ENCODE peak calls at places on chromosomes 12 and 14, in six cellular contexts. E is GM12878, C is H1, Z is GM12891, U is K562, X is HepG2. W is an unnamed sample.

GRCh38 chr14:61561144-61561543 is 134.2 kb upstream of the HIF1A start:
- DNase-seq in E (no peak), C (no peak), Z (no peak), U (peak; percentile 11), X (peak; percentile 42), W (no peak)

GRCh38 chr12:128840862-128841468 is 12.3 kb upstream of the GLT1D1 start:
- DNase-seq in E (no peak), C (no peak), Z (no peak), U (no peak), X (no peak), W (no peak)

GRCh38 chr12:8499616-8500015 is 13.7 kb upstream of the CLEC4D start:
- DNase-seq in E (no peak), C (no peak), Z (no peak), U (no peak), X (no peak), W (no peak)

GRCh38 chr14:78997811-78998210 is 827.6 kb downstream of the NRXN3 start:
- DNase-seq in E (no peak), C (no peak), Z (no peak), U (no peak), X (no peak), W (no peak)

GRCh38 chr14:91869556-91869955 is 2.2 kb upstream of the TC2N start:
- DNase-seq in E (no peak), C (no peak), Z (no peak), U (no peak), X (peak; percentile 12), W (no peak)

GRCh38 chr12:122523846-122524718 is 2.7 kb downstream of the RSRC2 start:
- DNase-seq in E (no peak), C (no peak), Z (no peak), U (no peak), X (no peak), W (no peak)

GRCh38 chr14:25477699-25478098 is 427.8 kb upstream of the STXBP6 start:
- DNase-seq in E (no peak), C (no peak), Z (no peak), U (no peak), X (no peak), W (no peak)

GRCh38 chr12:25810683-25811082 is 147.8 kb upstream of the RASSF8 start:
- DNase-seq in E (no peak), C (no peak), Z (no peak), U (no peak), X (no peak), W (no peak)

GRCh38 chr12:28104893-28105864 is 85.1 kb upstream of the CCDC91 start:
- DNase-seq in E (no peak), C (no peak), Z (no peak), U (no peak), X (no peak), W (no peak)

GRCh38 chr12:88934163-88934747 is 354.0 kb upstream of the KITLG start:
- DNase-seq in E (no peak), C (no peak), Z (no peak), U (no peak), X (no peak), W (no peak)

GRCh38 chr12:544941-545635 is 85.3 kb downstream of the B4GALNT3 start:
- DNase-seq in E (no peak), C (no peak), Z (no peak), U (no peak), X (no peak), W (no peak)

GRCh38 chr14:90450667-90451066 is 53.8 kb downstream of the CALM1 start:
- DNase-seq in E (no peak), C (no peak), Z (no peak), U (no peak), X (no peak), W (no peak)

GRCh38 chr12:32544893-32545292 is 134.2 kb upstream of the DNM1L start:
- DNase-seq in E (no peak), C (no peak), Z (no peak), U (no peak), X (no peak), W (no peak)

GRCh38 chr12:106980944-106981343 is 6.0 kb downstream of the MTERF2 start:
- DNase-seq in E (no peak), C (no peak), Z (no peak), U (no peak), X (no peak), W (no peak)

GRCh38 chr12:124130717-124131670 is 158.0 kb downstream of the ZNF664 start:
- DNase-seq in E (peak; percentile 67), C (peak; percentile 62), Z (no peak), U (no peak), X (peak; percentile 89), W (no peak)

GRCh38 chr12:34208331-34209258 is 186.3 kb downstream of the ALG10 start:
- DNase-seq in E (no peak), C (no peak), Z (no peak), U (no peak), X (no peak), W (no peak)

GRCh38 chr14:23160924-23161522 is 22.4 kb downstream of the SLC7A8 start:
- DNase-seq in E (no peak), C (no peak), Z (no peak), U (peak; percentile 68), X (no peak), W (no peak)

GRCh38 chr12:78293039-78293686 is 462.5 kb downstream of the NAV3 start:
- DNase-seq in E (no peak), C (no peak), Z (no peak), U (no peak), X (peak; percentile 36), W (no peak)

GRCh38 chr14:94088516-94088915 is 7.4 kb downstream of the IFI27L1 start:
- DNase-seq in E (no peak), C (no peak), Z (no peak), U (no peak), X (no peak), W (no peak)

GRCh38 chr12:52390739-52391617 is 5.5 kb upstream of the KRT84 start:
- DNase-seq in E (no peak), C (no peak), Z (no peak), U (peak; percentile 29), X (peak; percentile 10), W (no peak)

GRCh38 chr12:66241061-66242043 is 52.3 kb downstream of the IRAK3 start:
- DNase-seq in E (no peak), C (no peak), Z (no peak), U (no peak), X (no peak), W (no peak)

GRCh38 chr14:90454041-90455000 is 57.5 kb downstream of the CALM1 start:
- DNase-seq in E (no peak), C (peak; percentile 89), Z (no peak), U (peak; percentile 95), X (peak; percentile 33), W (no peak)

GRCh38 chr12:46179693-46180452 is 89.0 kb downstream of the SLC38A1 start:
- DNase-seq in E (peak; percentile 76), C (no peak), Z (no peak), U (no peak), X (peak; percentile 2), W (no peak)

GRCh38 chr14:103224996-103225874 is 102.0 kb downstream of the TNFAIP2 start:
- DNase-seq in E (no peak), C (no peak), Z (no peak), U (no peak), X (no peak), W (no peak)

GRCh38 chr14:64720190-64720589 is 16.0 kb downstream of the PLEKHG3 start:
- DNase-seq in E (no peak), C (no peak), Z (no peak), U (no peak), X (peak; percentile 67), W (no peak)

GRCh38 chr14:63474844-63475243 is 68.3 kb downstream of the PPP2R5E start:
- DNase-seq in E (no peak), C (no peak), Z (no peak), U (no peak), X (no peak), W (no peak)

GRCh38 chr14:35028435-35028834 is 17.6 kb upstream of the FAM177A1 start:
- DNase-seq in E (no peak), C (no peak), Z (no peak), U (no peak), X (no peak), W (no peak)

GRCh38 chr14:93430319-93430801 is 379 bp upstream of the UNC79 start:
- DNase-seq in E (no peak), C (peak; percentile 54), Z (no peak), U (no peak), X (no peak), W (no peak)

GRCh38 chr14:22842211-22843122 is 6.1 kb downstream of the MMP14 start:
- DNase-seq in E (no peak), C (no peak), Z (no peak), U (no peak), X (no peak), W (no peak)

GRCh38 chr12:44193281-44193680 is 357.4 kb downstream of the TMEM117 start:
- DNase-seq in E (peak; percentile 65), C (no peak), Z (peak; percentile 9), U (no peak), X (no peak), W (no peak)

DNA sequence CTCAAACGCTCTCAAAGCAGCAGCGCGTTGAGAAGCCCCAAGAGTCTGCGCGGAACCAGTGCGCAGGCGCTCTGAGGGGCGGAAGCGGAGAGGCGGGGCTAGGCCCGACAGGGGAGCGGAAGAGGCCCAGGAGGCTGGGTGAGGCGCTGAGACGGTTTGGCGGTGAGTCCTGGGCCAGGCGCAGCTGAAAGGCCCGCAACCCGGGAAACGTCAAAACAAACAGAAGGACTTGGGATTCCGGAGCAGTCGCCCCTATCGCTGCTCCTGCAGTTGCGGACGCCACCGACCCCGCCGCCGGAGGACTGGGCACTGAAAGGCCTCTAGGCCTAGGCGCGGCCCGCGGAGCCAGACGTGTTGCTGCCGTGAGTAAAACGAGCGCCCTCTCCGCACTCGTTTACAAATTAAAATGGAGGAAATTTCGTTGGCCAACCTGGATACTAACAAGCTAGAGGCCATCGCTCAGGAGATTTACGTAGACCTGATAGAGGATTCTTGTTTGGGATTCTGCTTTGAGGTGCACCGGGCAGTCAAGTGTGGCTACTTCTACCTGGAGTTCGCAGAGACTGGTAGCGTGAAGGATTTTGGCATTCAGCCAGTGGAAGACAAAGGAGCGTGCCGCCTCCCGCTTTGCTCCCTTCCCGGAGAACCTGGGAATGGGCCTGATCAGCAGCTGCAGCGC is at the start of gene ATXN7L3B:
- DNase-seq in E (peak; percentile 73), C (peak; percentile 82), Z (peak; percentile 72), U (peak; percentile 94), X (peak; percentile 89), W (peak; percentile 69)
- TF ChIP-seq POLR2A in E (peak; percentile 95), C (peak; percentile 88), Z (peak; percentile 89), U (peak; percentile 89), X (peak; percentile 79), W (peak; percentile 88)

DNA sequence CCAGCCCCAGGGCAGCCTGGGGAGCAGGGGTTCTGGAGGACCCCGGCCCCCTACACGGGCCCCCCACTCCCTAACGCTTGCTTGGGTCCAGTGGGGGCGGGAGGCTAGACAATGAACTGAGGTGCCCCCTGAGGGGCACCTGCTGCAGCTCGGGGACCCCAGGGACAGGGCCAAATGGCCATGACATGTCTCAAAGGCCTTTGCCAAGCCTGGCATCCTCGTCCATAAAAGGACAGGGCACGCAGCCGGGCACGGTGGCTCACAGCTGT is 11.7 kb upstream of the C14orf180 start:
- DNase-seq in E (no peak), C (no peak), Z (no peak), U (no peak), X (no peak), W (no peak)
- TF ChIP-seq TAF1 in E (no peak), C (no peak), Z (no peak), U (no peak), X (no peak), W (no peak)

GRCh38 chr12:50256761-50257160 is 26.6 kb downstream of the LIMA1 start:
- DNase-seq in E (no peak), C (no peak), Z (no peak), U (no peak), X (no peak), W (no peak)
- TF ChIP-seq POLR2AphosphoS5 in E (no peak), C (no peak), Z (no peak), U (no peak), X (no peak), W (no peak)

GRCh38 chr14:24315807-24316596 is 4.7 kb downstream of the LTB4R start:
- DNase-seq in E (no peak), C (no peak), Z (no peak), U (peak; percentile 61), X (peak; percentile 65), W (no peak)
- TF ChIP-seq POLR2A in E (peak; percentile 9), C (no peak), Z (no peak), U (peak; percentile 35), X (no peak), W (no peak)